ENCODE peak calls at places on chromosomes 5 and 9, in ten cellular contexts. One of them, this sample, is unnamed.

GRCh38 chr5:57216714-57217113 is 42.9 kb downstream of the GPBP1 start:
- DNase-seq in CD4-positive, alpha-beta T cell: no peak
- DNase-seq in C1 segment of cervical spinal cord: no peak
- DNase-seq in HEK293T: no peak
- DNase-seq in AG10803: peak; percentile 38
- DNase-seq in substantia nigra: no peak
- DNase-seq in GM06990: no peak
- DNase-seq in naive thymus-derived CD8-positive, alpha-beta T cell: no peak
- DNase-seq in posterior vena cava: no peak
- DNase-seq in HTR-8/SVneo: peak; percentile 45
- DNase-seq in this sample: no peak

GRCh38 chr5:127596501-127596900 is 52.4 kb upstream of the CTXN3 start:
- DNase-seq in CD4-positive, alpha-beta T cell: no peak
- DNase-seq in C1 segment of cervical spinal cord: no peak
- DNase-seq in HEK293T: no peak
- DNase-seq in AG10803: no peak
- DNase-seq in substantia nigra: no peak
- DNase-seq in GM06990: no peak
- DNase-seq in naive thymus-derived CD8-positive, alpha-beta T cell: no peak
- DNase-seq in posterior vena cava: no peak
- DNase-seq in HTR-8/SVneo: no peak
- DNase-seq in this sample: no peak

GRCh38 chr9:18622186-18622836 is 148.4 kb downstream of the ADAMTSL1 start:
- DNase-seq in CD4-positive, alpha-beta T cell: no peak
- DNase-seq in C1 segment of cervical spinal cord: no peak
- DNase-seq in HEK293T: no peak
- DNase-seq in AG10803: no peak
- DNase-seq in substantia nigra: no peak
- DNase-seq in GM06990: no peak
- DNase-seq in naive thymus-derived CD8-positive, alpha-beta T cell: no peak
- DNase-seq in posterior vena cava: no peak
- DNase-seq in HTR-8/SVneo: no peak
- DNase-seq in this sample: no peak

GRCh38 chr9:121816845-121817450 is 165.5 kb downstream of the DAB2IP start:
- DNase-seq in CD4-positive, alpha-beta T cell: no peak
- DNase-seq in C1 segment of cervical spinal cord: no peak
- DNase-seq in HEK293T: no peak
- DNase-seq in AG10803: no peak
- DNase-seq in substantia nigra: no peak
- DNase-seq in GM06990: no peak
- DNase-seq in naive thymus-derived CD8-positive, alpha-beta T cell: no peak
- DNase-seq in posterior vena cava: no peak
- DNase-seq in HTR-8/SVneo: no peak
- DNase-seq in this sample: no peak

GRCh38 chr9:120438111-120438510 is 141.9 kb downstream of the CDK5RAP2 start:
- DNase-seq in CD4-positive, alpha-beta T cell: no peak
- DNase-seq in C1 segment of cervical spinal cord: no peak
- DNase-seq in HEK293T: no peak
- DNase-seq in AG10803: peak; percentile 7
- DNase-seq in substantia nigra: no peak
- DNase-seq in GM06990: no peak
- DNase-seq in naive thymus-derived CD8-positive, alpha-beta T cell: no peak
- DNase-seq in posterior vena cava: no peak
- DNase-seq in HTR-8/SVneo: no peak
- DNase-seq in this sample: no peak

GRCh38 chr5:138974227-138975063 is 99.3 kb upstream of the LRRTM2 start:
- DNase-seq in CD4-positive, alpha-beta T cell: no peak
- DNase-seq in C1 segment of cervical spinal cord: peak; percentile 32
- DNase-seq in HEK293T: no peak
- DNase-seq in AG10803: peak; percentile 76
- DNase-seq in substantia nigra: no peak
- DNase-seq in GM06990: no peak
- DNase-seq in naive thymus-derived CD8-positive, alpha-beta T cell: no peak
- DNase-seq in posterior vena cava: peak; percentile 89
- DNase-seq in HTR-8/SVneo: no peak
- DNase-seq in this sample: peak; percentile 78

GRCh38 chr9:68614121-68614520 is 73.4 kb upstream of the TMEM252 start:
- DNase-seq in CD4-positive, alpha-beta T cell: no peak
- DNase-seq in C1 segment of cervical spinal cord: no peak
- DNase-seq in HEK293T: no peak
- DNase-seq in AG10803: no peak
- DNase-seq in substantia nigra: no peak
- DNase-seq in GM06990: no peak
- DNase-seq in naive thymus-derived CD8-positive, alpha-beta T cell: no peak
- DNase-seq in posterior vena cava: no peak
- DNase-seq in HTR-8/SVneo: no peak
- DNase-seq in this sample: no peak

GRCh38 chr5:156155638-156156037 is 171.3 kb upstream of the SGCD start:
- DNase-seq in CD4-positive, alpha-beta T cell: no peak
- DNase-seq in C1 segment of cervical spinal cord: no peak
- DNase-seq in HEK293T: no peak
- DNase-seq in AG10803: no peak
- DNase-seq in substantia nigra: no peak
- DNase-seq in GM06990: no peak
- DNase-seq in naive thymus-derived CD8-positive, alpha-beta T cell: no peak
- DNase-seq in posterior vena cava: no peak
- DNase-seq in HTR-8/SVneo: no peak
- DNase-seq in this sample: no peak

GRCh38 chr5:139138109-139138508 is 60.1 kb downstream of the SIL1 start:
- DNase-seq in CD4-positive, alpha-beta T cell: no peak
- DNase-seq in C1 segment of cervical spinal cord: no peak
- DNase-seq in HEK293T: no peak
- DNase-seq in AG10803: peak; percentile 31
- DNase-seq in substantia nigra: no peak
- DNase-seq in GM06990: no peak
- DNase-seq in naive thymus-derived CD8-positive, alpha-beta T cell: no peak
- DNase-seq in posterior vena cava: no peak
- DNase-seq in HTR-8/SVneo: no peak
- DNase-seq in this sample: no peak

GRCh38 chr9:89400398-89401116 is 82.3 kb downstream of the SECISBP2 start:
- DNase-seq in CD4-positive, alpha-beta T cell: no peak
- DNase-seq in C1 segment of cervical spinal cord: no peak
- DNase-seq in HEK293T: no peak
- DNase-seq in AG10803: no peak
- DNase-seq in substantia nigra: no peak
- DNase-seq in GM06990: peak; percentile 40
- DNase-seq in naive thymus-derived CD8-positive, alpha-beta T cell: no peak
- DNase-seq in posterior vena cava: no peak
- DNase-seq in HTR-8/SVneo: no peak
- DNase-seq in this sample: no peak

GRCh38 chr5:160342413-160342941 is 27.9 kb downstream of the C1QTNF2 start:
- DNase-seq in CD4-positive, alpha-beta T cell: no peak
- DNase-seq in C1 segment of cervical spinal cord: no peak
- DNase-seq in HEK293T: no peak
- DNase-seq in AG10803: peak; percentile 74
- DNase-seq in substantia nigra: no peak
- DNase-seq in GM06990: no peak
- DNase-seq in naive thymus-derived CD8-positive, alpha-beta T cell: no peak
- DNase-seq in posterior vena cava: no peak
- DNase-seq in HTR-8/SVneo: peak; percentile 29
- DNase-seq in this sample: no peak

GRCh38 chr9:99954108-99954507 is 47.7 kb downstream of the STX17 start:
- DNase-seq in CD4-positive, alpha-beta T cell: no peak
- DNase-seq in C1 segment of cervical spinal cord: no peak
- DNase-seq in HEK293T: no peak
- DNase-seq in AG10803: no peak
- DNase-seq in substantia nigra: no peak
- DNase-seq in GM06990: peak; percentile 24
- DNase-seq in naive thymus-derived CD8-positive, alpha-beta T cell: no peak
- DNase-seq in posterior vena cava: no peak
- DNase-seq in HTR-8/SVneo: no peak
- DNase-seq in this sample: no peak

GRCh38 chr9:121055642-121056143 is 5.6 kb upstream of the C5 start:
- DNase-seq in CD4-positive, alpha-beta T cell: no peak
- DNase-seq in C1 segment of cervical spinal cord: no peak
- DNase-seq in HEK293T: peak; percentile 44
- DNase-seq in AG10803: no peak
- DNase-seq in substantia nigra: no peak
- DNase-seq in GM06990: no peak
- DNase-seq in naive thymus-derived CD8-positive, alpha-beta T cell: no peak
- DNase-seq in posterior vena cava: no peak
- DNase-seq in HTR-8/SVneo: no peak
- DNase-seq in this sample: no peak

GRCh38 chr5:14213813-14214585 is 70.9 kb downstream of the TRIO start:
- DNase-seq in CD4-positive, alpha-beta T cell: no peak
- DNase-seq in C1 segment of cervical spinal cord: no peak
- DNase-seq in HEK293T: no peak
- DNase-seq in AG10803: no peak
- DNase-seq in substantia nigra: no peak
- DNase-seq in GM06990: no peak
- DNase-seq in naive thymus-derived CD8-positive, alpha-beta T cell: no peak
- DNase-seq in posterior vena cava: no peak
- DNase-seq in HTR-8/SVneo: no peak
- DNase-seq in this sample: no peak

GRCh38 chr5:108028411-108028810 is 353.5 kb downstream of the FBXL17 start:
- DNase-seq in CD4-positive, alpha-beta T cell: no peak
- DNase-seq in C1 segment of cervical spinal cord: no peak
- DNase-seq in HEK293T: no peak
- DNase-seq in AG10803: peak; percentile 25
- DNase-seq in substantia nigra: no peak
- DNase-seq in GM06990: no peak
- DNase-seq in naive thymus-derived CD8-positive, alpha-beta T cell: no peak
- DNase-seq in posterior vena cava: no peak
- DNase-seq in HTR-8/SVneo: no peak
- DNase-seq in this sample: no peak

GRCh38 chr5:125176005-125176390 is 429.6 kb upstream of the ZNF608 start:
- DNase-seq in CD4-positive, alpha-beta T cell: no peak
- DNase-seq in C1 segment of cervical spinal cord: no peak
- DNase-seq in HEK293T: no peak
- DNase-seq in AG10803: no peak
- DNase-seq in substantia nigra: no peak
- DNase-seq in GM06990: no peak
- DNase-seq in naive thymus-derived CD8-positive, alpha-beta T cell: no peak
- DNase-seq in posterior vena cava: no peak
- DNase-seq in HTR-8/SVneo: no peak
- DNase-seq in this sample: no peak

GRCh38 chr9:5843450-5844249 is 10.7 kb upstream of the ERMP1 start:
- DNase-seq in CD4-positive, alpha-beta T cell: no peak
- DNase-seq in C1 segment of cervical spinal cord: no peak
- DNase-seq in HEK293T: peak; percentile 28
- DNase-seq in AG10803: no peak
- DNase-seq in substantia nigra: no peak
- DNase-seq in GM06990: no peak
- DNase-seq in naive thymus-derived CD8-positive, alpha-beta T cell: no peak
- DNase-seq in posterior vena cava: no peak
- DNase-seq in HTR-8/SVneo: peak; percentile 39
- DNase-seq in this sample: no peak

GRCh38 chr5:1797109-1797800 is 2.4 kb downstream of the MRPL36 start:
- DNase-seq in CD4-positive, alpha-beta T cell: no peak
- DNase-seq in C1 segment of cervical spinal cord: no peak
- DNase-seq in HEK293T: no peak
- DNase-seq in AG10803: no peak
- DNase-seq in substantia nigra: no peak
- DNase-seq in GM06990: no peak
- DNase-seq in naive thymus-derived CD8-positive, alpha-beta T cell: no peak
- DNase-seq in posterior vena cava: peak; percentile 67
- DNase-seq in HTR-8/SVneo: no peak
- DNase-seq in this sample: no peak

GRCh38 chr5:157718529-157718928 is 12.7 kb upstream of the THG1L start:
- DNase-seq in CD4-positive, alpha-beta T cell: no peak
- DNase-seq in C1 segment of cervical spinal cord: peak; percentile 21
- DNase-seq in HEK293T: peak; percentile 31
- DNase-seq in AG10803: peak; percentile 76
- DNase-seq in substantia nigra: no peak
- DNase-seq in GM06990: no peak
- DNase-seq in naive thymus-derived CD8-positive, alpha-beta T cell: no peak
- DNase-seq in posterior vena cava: no peak
- DNase-seq in HTR-8/SVneo: peak; percentile 57
- DNase-seq in this sample: peak; percentile 4

GRCh38 chr5:181224390-181225234 is 1.5 kb downstream of the TRIM41 start:
- DNase-seq in CD4-positive, alpha-beta T cell: no peak
- DNase-seq in C1 segment of cervical spinal cord: no peak
- DNase-seq in HEK293T: no peak
- DNase-seq in AG10803: no peak
- DNase-seq in substantia nigra: no peak
- DNase-seq in GM06990: peak; percentile 55
- DNase-seq in naive thymus-derived CD8-positive, alpha-beta T cell: no peak
- DNase-seq in posterior vena cava: peak; percentile 80
- DNase-seq in HTR-8/SVneo: no peak
- DNase-seq in this sample: no peak

GRCh38 chr5:138603521-138603920 is 28.3 kb upstream of the HSPA9 start:
- DNase-seq in CD4-positive, alpha-beta T cell: no peak
- DNase-seq in C1 segment of cervical spinal cord: no peak
- DNase-seq in HEK293T: no peak
- DNase-seq in AG10803: no peak
- DNase-seq in substantia nigra: no peak
- DNase-seq in GM06990: no peak
- DNase-seq in naive thymus-derived CD8-positive, alpha-beta T cell: no peak
- DNase-seq in posterior vena cava: no peak
- DNase-seq in HTR-8/SVneo: no peak
- DNase-seq in this sample: no peak

GRCh38 chr5:81233080-81233634 is at the start of gene CKMT2:
- DNase-seq in CD4-positive, alpha-beta T cell: no peak
- DNase-seq in C1 segment of cervical spinal cord: peak; percentile 19
- DNase-seq in HEK293T: no peak
- DNase-seq in AG10803: peak; percentile 23
- DNase-seq in substantia nigra: peak; percentile 19
- DNase-seq in GM06990: no peak
- DNase-seq in naive thymus-derived CD8-positive, alpha-beta T cell: no peak
- DNase-seq in posterior vena cava: peak; percentile 92
- DNase-seq in HTR-8/SVneo: no peak
- DNase-seq in this sample: no peak

GRCh38 chr5:153658151-153658550 is 167.7 kb downstream of the GRIA1 start:
- DNase-seq in CD4-positive, alpha-beta T cell: no peak
- DNase-seq in C1 segment of cervical spinal cord: no peak
- DNase-seq in HEK293T: no peak
- DNase-seq in AG10803: no peak
- DNase-seq in substantia nigra: no peak
- DNase-seq in GM06990: no peak
- DNase-seq in naive thymus-derived CD8-positive, alpha-beta T cell: no peak
- DNase-seq in posterior vena cava: no peak
- DNase-seq in HTR-8/SVneo: no peak
- DNase-seq in this sample: no peak

GRCh38 chr5:136810198-136810823 is 445.0 kb upstream of the TRPC7 start:
- DNase-seq in CD4-positive, alpha-beta T cell: no peak
- DNase-seq in C1 segment of cervical spinal cord: no peak
- DNase-seq in HEK293T: no peak
- DNase-seq in AG10803: peak; percentile 73
- DNase-seq in substantia nigra: no peak
- DNase-seq in GM06990: no peak
- DNase-seq in naive thymus-derived CD8-positive, alpha-beta T cell: no peak
- DNase-seq in posterior vena cava: no peak
- DNase-seq in HTR-8/SVneo: no peak
- DNase-seq in this sample: no peak

GRCh38 chr5:163397368-163397767 is 40.0 kb upstream of the CCNG1 start:
- DNase-seq in CD4-positive, alpha-beta T cell: no peak
- DNase-seq in C1 segment of cervical spinal cord: no peak
- DNase-seq in HEK293T: no peak
- DNase-seq in AG10803: no peak
- DNase-seq in substantia nigra: no peak
- DNase-seq in GM06990: no peak
- DNase-seq in naive thymus-derived CD8-positive, alpha-beta T cell: no peak
- DNase-seq in posterior vena cava: no peak
- DNase-seq in HTR-8/SVneo: no peak
- DNase-seq in this sample: no peak

This sample was measured in anterior cingulate cortex.